ENCODE peak calls at places on chromosomes 13 and 19, in six cellular contexts. S, Q, W, N, K and U are unnamed samples.

GRCh38 chr13:50126378-50127016 is 111.3 kb downstream of the KCNRG start:
- DNase-seq in Q (no peak), K (peak; percentile 71), S (no peak), W (peak; percentile 61), N (no peak), U (no peak)

GRCh38 chr19:3218037-3218661 is 6.3 kb upstream of the CELF5 start:
- DNase-seq in W (no peak), S (no peak), Q (no peak), N (no peak), K (no peak), U (no peak)

GRCh38 chr19:33229962-33230361 is 4.3 kb upstream of the SLC7A10 start:
- DNase-seq in Q (no peak), N (no peak), K (no peak), S (no peak), W (no peak), U (no peak)

GRCh38 chr13:99572131-99572530 is 70.9 kb downstream of the TM9SF2 start:
- DNase-seq in K (no peak), W (no peak), Q (peak; percentile 67), N (no peak), S (no peak), U (no peak)

GRCh38 chr19:6769006-6769637 is 1.9 kb upstream of the SH2D3A start:
- DNase-seq in N (no peak), W (peak; percentile 12), K (peak; percentile 47), S (no peak), Q (no peak), U (no peak)

GRCh38 chr19:19618384-19619051 is at the start of gene PBX4:
- DNase-seq in N (peak; percentile 99), W (peak; percentile 94), Q (peak; percentile 52), K (peak; percentile 85), S (peak; percentile 97), U (peak; percentile 97)

GRCh38 chr19:15252398-15253018 is 20.3 kb upstream of the EPHX3 start:
- DNase-seq in N (no peak), W (peak; percentile 2), K (peak; percentile 55), Q (no peak), S (no peak), U (no peak)

GRCh38 chr13:27406178-27406939 is 18.1 kb upstream of the GTF3A start:
- DNase-seq in K (peak; percentile 58), S (no peak), Q (no peak), N (peak; percentile 44), W (peak; percentile 80), U (no peak)

GRCh38 chr13:102286326-102286725 is 115.5 kb downstream of the FGF14 start:
- DNase-seq in S (no peak), K (peak; percentile 97), N (no peak), Q (peak; percentile 18), W (no peak), U (no peak)

GRCh38 chr13:92896842-92897241 is 329.8 kb upstream of the GPC6 start:
- DNase-seq in W (no peak), Q (no peak), K (peak; percentile 47), S (no peak), N (no peak), U (no peak)

GRCh38 chr19:15452111-15453047 is 2.6 kb upstream of the WIZ start:
- DNase-seq in W (no peak), N (no peak), S (peak; percentile 91), Q (no peak), K (peak; percentile 82), U (peak; percentile 94)

GRCh38 chr13:31946091-31946770 is 85.3 kb upstream of the FRY start:
- DNase-seq in S (no peak), W (no peak), N (no peak), K (no peak), Q (peak; percentile 70), U (no peak)

GRCh38 chr19:12603714-12604113 is 6.9 kb downstream of the ZNF490 start:
- DNase-seq in W (no peak), N (peak; percentile 30), S (no peak), K (peak; percentile 66), Q (no peak), U (no peak)

GRCh38 chr19:41886761-41887710 is 4.1 kb downstream of the ARHGEF1 start:
- DNase-seq in N (peak; percentile 89), S (no peak), K (no peak), W (no peak), Q (no peak), U (no peak)

GRCh38 chr19:42201489-42202289 is 15.8 kb downstream of the DEDD2 start:
- DNase-seq in K (no peak), W (peak; percentile 88), S (peak; percentile 45), Q (no peak), N (peak; percentile 65), U (no peak)

GRCh38 chr13:114067381-114067885 is 65.0 kb downstream of the RASA3 start:
- DNase-seq in N (peak; percentile 27), K (peak; percentile 55), W (peak; percentile 72), S (no peak), Q (no peak), U (no peak)

GRCh38 chr13:29897102-29897501 is 46.7 kb upstream of the UBL3 start:
- DNase-seq in K (no peak), S (no peak), W (no peak), Q (no peak), N (no peak), U (no peak)

GRCh38 chr13:38883783-38884182 is 106.8 kb downstream of the STOML3 start:
- DNase-seq in Q (no peak), K (no peak), N (no peak), W (no peak), S (peak; percentile 49), U (no peak)

GRCh38 chr13:112343591-112343990 is 32.6 kb upstream of the SPACA7 start:
- DNase-seq in W (no peak), N (no peak), S (no peak), Q (no peak), K (no peak), U (no peak)

GRCh38 chr13:112746044-112746443 is 56.2 kb downstream of the ATP11A start:
- DNase-seq in N (no peak), S (no peak), W (no peak), K (no peak), Q (no peak), U (no peak)

GRCh38 chr19:52453324-52454094 is at the start of gene ZNF578:
- DNase-seq in S (peak; percentile 43), K (peak; percentile 91), Q (peak; percentile 43), W (no peak), N (peak; percentile 58), U (peak; percentile 73)

GRCh38 chr19:18173572-18174294 is at the start of gene IFI30:
- DNase-seq in W (peak; percentile 49), S (peak; percentile 96), N (peak; percentile 42), K (no peak), Q (no peak), U (peak; percentile 82)